ENCODE peak calls at places on chromosomes 4 and X, in seven cellular contexts. C is mesendoderm, F is IMR-90, D is cardiac muscle cell, A is body of pancreas, Z is H1, O is mesenchymal stem cell. Y is an unnamed sample.

GRCh38 chrX:43002526-43003203 is 224.7 kb upstream of the PPP1R2C start:
- DNase-seq in D (no peak), F (no peak), O (no peak), A (no peak), Z (no peak), C (no peak), Y (no peak)

GRCh38 chrX:13102636-13103035 is 58.2 kb upstream of the FAM9C start:
- DNase-seq in C (no peak), D (peak; percentile 50), O (no peak), F (peak; percentile 29), Z (no peak), A (no peak), Y (no peak)

GRCh38 chr4:160403066-160403465 is 1300.2 kb downstream of the RAPGEF2 start:
- DNase-seq in F (no peak), A (no peak), Z (no peak), C (no peak), D (no peak), O (no peak), Y (no peak)

GRCh38 chrX:22526339-22526738 is 253.6 kb downstream of the CBLL2 start:
- DNase-seq in C (no peak), D (peak; percentile 4), Z (no peak), O (no peak), A (no peak), F (peak; percentile 70), Y (no peak)

GRCh38 chr4:19380600-19380999 is 871.1 kb upstream of the SLIT2 start:
- DNase-seq in O (peak; percentile 5), C (no peak), A (no peak), F (peak; percentile 56), D (no peak), Z (no peak), Y (no peak)

GRCh38 chr4:108861339-108861738 is 98.5 kb upstream of the ETNPPL start:
- DNase-seq in O (no peak), A (peak; percentile 11), Z (no peak), D (peak; percentile 34), F (peak; percentile 24), C (peak; percentile 48), Y (no peak)

GRCh38 chr4:184792334-184792733 is 33.4 kb downstream of the ACSL1 start:
- DNase-seq in Z (no peak), O (peak; percentile 50), C (no peak), D (no peak), F (no peak), A (no peak), Y (no peak)

GRCh38 chr4:5758741-5759140 is 47.7 kb downstream of the EVC start:
- DNase-seq in Z (no peak), A (no peak), F (peak; percentile 99), C (no peak), D (peak; percentile 77), O (peak; percentile 99), Y (no peak)

GRCh38 chr4:85901500-85901899 is 426.6 kb downstream of the ARHGAP24 start:
- DNase-seq in A (no peak), F (peak; percentile 43), C (no peak), D (no peak), O (peak; percentile 83), Z (no peak), Y (no peak)

GRCh38 chr4:166827167-166827566 is 407.1 kb downstream of the SPOCK3 start:
- DNase-seq in F (no peak), A (no peak), Z (no peak), C (peak; percentile 45), D (no peak), O (no peak), Y (no peak)

GRCh38 chrX:148940411-148940996 is 440.1 kb downstream of the AFF2 start:
- DNase-seq in A (no peak), Z (no peak), D (peak; percentile 67), C (no peak), F (no peak), O (no peak), Y (no peak)

GRCh38 chr4:185332575-185333464 is 62.9 kb downstream of the LRP2BP start:
- DNase-seq in C (no peak), A (no peak), F (no peak), Z (no peak), D (no peak), O (no peak), Y (no peak)

GRCh38 chrX:13357925-13358324 is 38.1 kb upstream of the ATXN3L start:
- DNase-seq in A (no peak), D (peak; percentile 45), O (peak; percentile 16), Z (no peak), F (peak; percentile 10), C (peak; percentile 84), Y (no peak)

GRCh38 chr4:17336986-17337385 is 174.9 kb downstream of the QDPR start:
- DNase-seq in A (no peak), D (no peak), F (no peak), O (no peak), C (no peak), Z (no peak), Y (no peak)

GRCh38 chr4:27721193-27721592 is 860.6 kb downstream of the STIM2 start:
- DNase-seq in A (no peak), C (no peak), O (no peak), F (no peak), D (no peak), Z (no peak), Y (no peak)

GRCh38 chr4:138686078-138686477 is 329.5 kb upstream of the NOCT start:
- DNase-seq in O (no peak), A (no peak), Z (no peak), C (no peak), D (no peak), F (no peak), Y (no peak)

GRCh38 chrX:71532078-71532752 is 689 bp upstream of the OGT start:
- DNase-seq in C (no peak), Z (no peak), D (peak; percentile 35), F (peak; percentile 66), A (peak; percentile 27), O (peak; percentile 83), Y (no peak)

GRCh38 chrX:37783284-37783683 is 3.4 kb downstream of the CYBB start:
- DNase-seq in Z (no peak), A (peak; percentile 20), D (no peak), F (no peak), O (no peak), C (no peak), Y (no peak)

GRCh38 chr4:182188622-182189021 is 54.6 kb upstream of the TENM3 start:
- DNase-seq in D (peak; percentile 16), Z (no peak), O (no peak), F (peak; percentile 54), A (no peak), C (no peak), Y (no peak)

GRCh38 chr4:82748781-82749504 is 49.7 kb downstream of the SCD5 start:
- DNase-seq in Z (no peak), O (peak; percentile 29), A (no peak), C (no peak), F (peak; percentile 23), D (peak; percentile 66), Y (no peak)

GRCh38 chr4:82744284-82744963 is 54.2 kb downstream of the SCD5 start:
- DNase-seq in F (no peak), C (peak; percentile 62), D (no peak), Z (no peak), O (no peak), A (peak; percentile 85), Y (peak; percentile 73)

GRCh38 chr4:82746705-82747567 is 51.7 kb downstream of the SCD5 start:
- DNase-seq in Z (no peak), F (no peak), D (no peak), A (no peak), O (no peak), C (peak; percentile 70), Y (no peak)

GRCh38 chr4:82748176-82748575 is 50.4 kb downstream of the SCD5 start:
- DNase-seq in D (no peak), A (no peak), Z (no peak), C (no peak), O (peak; percentile 28), F (peak; percentile 65), Y (no peak)

GRCh38 chr4:82745173-82745842 is 53.3 kb downstream of the SCD5 start:
- DNase-seq in F (peak; percentile 77), O (peak; percentile 33), C (peak; percentile 74), D (no peak), A (peak; percentile 47), Z (no peak), Y (no peak)
- H3K27ac ChIP-seq in F (no peak overlapping the region), O (peak overlapping the region; percentile 96), C (no peak overlapping the region), D (no peak overlapping the region), A (peak overlapping the region; percentile 83), Z (no peak overlapping the region), Y (no peak overlapping the region)

DNA sequence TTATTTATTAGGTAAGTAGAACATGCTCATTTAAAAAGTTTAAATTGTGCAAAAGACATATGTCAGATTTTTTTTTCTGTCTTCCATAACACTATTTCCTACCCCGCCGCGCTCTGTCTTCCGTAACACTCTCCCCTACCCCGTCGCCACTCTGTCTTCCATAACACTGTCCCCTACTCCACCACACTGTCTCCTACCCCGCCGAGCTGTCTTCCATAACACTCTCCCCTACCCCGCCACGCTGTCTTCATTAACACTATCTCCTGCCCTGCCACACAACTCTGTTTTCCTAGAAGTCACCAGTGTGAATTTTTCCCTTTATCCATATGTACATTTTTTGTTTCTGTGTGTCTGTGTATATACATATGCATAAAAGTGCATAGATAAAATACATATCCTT is 4.4 kb downstream of the MSMO1 start:
- DNase-seq in Z (no peak), F (no peak), O (no peak), D (no peak), A (no peak), C (no peak), Y (no peak)
- H3K4me3 ChIP-seq in Z (peak overlapping the region; percentile 2), F (no peak overlapping the region), O (peak overlapping the region; percentile 27), D (peak overlapping the region; percentile 62), A (no peak overlapping the region), C (peak overlapping the region; percentile 3), Y (peak overlapping the region; percentile 49)

GRCh38 chr4:7815981-7816380 is 123.7 kb downstream of the AFAP1 start:
- DNase-seq in O (no peak), A (no peak), C (no peak), Z (no peak), D (no peak), F (no peak), Y (no peak)

GRCh38 chr4:7817877-7818675 is 121.6 kb downstream of the AFAP1 start:
- DNase-seq in D (peak; percentile 79), A (peak; percentile 70), C (no peak), O (no peak), Z (no peak), F (peak; percentile 58), Y (no peak)

GRCh38 chr4:7815562-7815961 is 124.1 kb downstream of the AFAP1 start:
- DNase-seq in O (peak; percentile 92), F (peak; percentile 87), C (no peak), D (peak; percentile 74), A (no peak), Z (no peak), Y (no peak)

GRCh38 chr4:7818676-7819041 is 121.0 kb downstream of the AFAP1 start:
- DNase-seq in C (no peak), F (no peak), A (no peak), O (no peak), D (no peak), Z (no peak), Y (no peak)

DNA sequence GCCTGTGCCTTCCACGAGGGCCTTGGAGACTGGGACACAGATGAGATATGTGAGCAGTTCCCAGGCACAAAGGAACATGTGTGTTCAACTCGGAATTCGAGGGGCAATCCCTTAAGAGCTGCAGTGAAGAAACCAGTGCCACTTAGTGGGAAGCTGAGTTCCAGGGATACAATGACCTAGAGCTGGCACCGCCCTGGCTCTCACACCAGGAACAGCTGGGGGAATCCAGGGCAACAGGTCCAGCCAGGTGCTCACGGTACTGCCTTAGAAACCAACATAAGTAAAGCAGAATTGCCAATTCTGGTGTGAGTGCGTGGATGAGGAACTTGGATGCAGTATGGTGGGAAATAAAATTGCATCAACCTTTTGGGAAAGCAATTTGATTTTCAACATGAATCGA is 122.9 kb downstream of the AFAP1 start:
- DNase-seq in D (no peak), O (no peak), C (no peak), F (no peak), A (no peak), Z (no peak), Y (no peak)
- H3K27ac ChIP-seq in D (no peak overlapping the region), O (no peak overlapping the region), C (no peak overlapping the region), F (peak overlapping the region; percentile 18), A (no peak overlapping the region), Z (no peak overlapping the region), Y (no peak overlapping the region)

GRCh38 chr4:87073570-87074470 is 139.0 kb downstream of the AFF1 start:
- DNase-seq in D (peak; percentile 37), A (peak; percentile 27), O (peak; percentile 49), C (no peak), Z (no peak), F (peak; percentile 62), Y (no peak)
- H3K4me3 ChIP-seq in D (no peak overlapping the region), A (no peak overlapping the region), O (no peak overlapping the region), C (no peak overlapping the region), Z (no peak overlapping the region), F (no peak overlapping the region), Y (no peak overlapping the region)